ENCODE peak calls at places on chromosomes 16 and 17, in nine cellular contexts. F, P, J, Q, C, K, I, L and D are unnamed samples.

GRCh38 chr16:2090819-2091721 is 43.3 kb downstream of the TSC2 start:
- DNase-seq in F (no peak), P (no peak), J (no peak), Q (peak), C (peak), K (peak), I (peak), L (peak), D (no peak)

GRCh38 chr17:1229354-1229890 is 40.8 kb upstream of the BHLHA9 start:
- DNase-seq in F (peak), P (peak), J (no peak), Q (no peak), C (no peak), K (no peak), I (peak), L (peak), D (no peak)

GRCh38 chr17:18191071-18191667 is 7.5 kb downstream of the ALKBH5 start:
- DNase-seq in F (no peak), P (no peak), J (no peak), Q (no peak), C (no peak), K (no peak), I (peak), L (no peak), D (no peak)

GRCh38 chr17:59365383-59365981 is 34.0 kb downstream of the YPEL2 start:
- DNase-seq in F (no peak), P (no peak), J (no peak), Q (peak), C (no peak), K (peak), I (no peak), L (no peak), D (no peak)

GRCh38 chr16:35452471-35452870 is 1993.1 kb downstream of the TP53TG3F start:
- DNase-seq in F (no peak), P (no peak), J (no peak), Q (no peak), C (no peak), K (no peak), I (no peak), L (no peak), D (no peak)

GRCh38 chr16:62036101-62036806 is at the start of gene CDH8:
- DNase-seq in F (no peak), P (no peak), J (peak), Q (no peak), C (no peak), K (no peak), I (no peak), L (no peak), D (no peak)

GRCh38 chr17:20009302-20010098 is at the start of gene SPECC1:
- DNase-seq in F (peak), P (peak), J (peak), Q (peak), C (no peak), K (peak), I (peak), L (peak), D (peak)

GRCh38 chr17:38325221-38325851 is 18.4 kb downstream of the GPR179 start:
- DNase-seq in F (no peak), P (no peak), J (no peak), Q (no peak), C (no peak), K (no peak), I (no peak), L (no peak), D (no peak)

GRCh38 chr16:7566360-7566759 is 233.7 kb downstream of the RBFOX1 start:
- DNase-seq in F (no peak), P (no peak), J (no peak), Q (no peak), C (no peak), K (no peak), I (no peak), L (no peak), D (no peak)

GRCh38 chr16:68605746-68606145 is 39.4 kb upstream of the CDH3 start:
- DNase-seq in F (no peak), P (no peak), J (no peak), Q (no peak), C (no peak), K (no peak), I (no peak), L (peak), D (no peak)

GRCh38 chr17:27983853-27984252 is 58.6 kb upstream of the NLK start:
- DNase-seq in F (no peak), P (no peak), J (no peak), Q (no peak), C (no peak), K (no peak), I (no peak), L (no peak), D (no peak)

GRCh38 chr17:57954421-57955182 is 610 bp downstream of the CUEDC1 start:
- DNase-seq in F (no peak), P (no peak), J (peak), Q (no peak), C (no peak), K (peak), I (peak), L (peak), D (peak)

GRCh38 chr17:67021196-67021595 is 23.2 kb upstream of the CACNG1 start:
- DNase-seq in F (no peak), P (no peak), J (no peak), Q (no peak), C (no peak), K (no peak), I (no peak), L (no peak), D (no peak)

GRCh38 chr17:74972107-74972972 is at the start of gene HID1:
- DNase-seq in F (peak), P (peak), J (peak), Q (peak), C (no peak), K (peak), I (no peak), L (peak), D (no peak)

GRCh38 chr17:82157046-82158035 is 55.3 kb downstream of the CCDC57 start:
- DNase-seq in F (no peak), P (no peak), J (no peak), Q (no peak), C (no peak), K (no peak), I (no peak), L (no peak), D (no peak)

GRCh38 chr16:68291227-68291626 is 19.5 kb downstream of the SLC7A6OS start:
- DNase-seq in F (no peak), P (no peak), J (no peak), Q (no peak), C (no peak), K (no peak), I (no peak), L (no peak), D (no peak)

GRCh38 chr16:90044111-90044551 is 24.9 kb upstream of the DBNDD1 start:
- DNase-seq in F (no peak), P (no peak), J (no peak), Q (no peak), C (no peak), K (no peak), I (no peak), L (peak), D (no peak)

GRCh38 chr16:46968063-46968435 is 5.4 kb downstream of the DNAJA2 start:
- DNase-seq in F (no peak), P (no peak), J (no peak), Q (no peak), C (no peak), K (no peak), I (no peak), L (no peak), D (no peak)

GRCh38 chr17:33888455-33888854 is 366.6 kb upstream of the CCL2 start:
- DNase-seq in F (no peak), P (no peak), J (no peak), Q (no peak), C (no peak), K (no peak), I (no peak), L (no peak), D (no peak)

GRCh38 chr17:79331492-79331891 is 256.9 kb downstream of the ENGASE start:
- DNase-seq in F (no peak), P (no peak), J (no peak), Q (no peak), C (no peak), K (peak), I (no peak), L (no peak), D (no peak)

GRCh38 chr16:1429631-1430030 is 1.2 kb upstream of the PERCC1 start:
- DNase-seq in F (no peak), P (no peak), J (no peak), Q (no peak), C (no peak), K (no peak), I (no peak), L (no peak), D (no peak)

GRCh38 chr16:66224636-66225035 is 141.9 kb upstream of the CDH5 start:
- DNase-seq in F (no peak), P (no peak), J (no peak), Q (no peak), C (no peak), K (no peak), I (no peak), L (no peak), D (no peak)

GRCh38 chr17:64781810-64782555 is 119.9 kb upstream of the SMURF2 start:
- DNase-seq in F (no peak), P (no peak), J (no peak), Q (no peak), C (no peak), K (no peak), I (no peak), L (no peak), D (no peak)

GRCh38 chr17:81733507-81734404 is 21.7 kb downstream of the SLC25A10 start:
- DNase-seq in F (peak), P (no peak), J (peak), Q (peak), C (no peak), K (peak), I (peak), L (peak), D (peak)

GRCh38 chr16:62068747-62069146 is 32.5 kb upstream of the CDH8 start:
- DNase-seq in F (no peak), P (no peak), J (no peak), Q (no peak), C (no peak), K (no peak), I (no peak), L (no peak), D (no peak)